ENCODE peak calls at places on chromosomes 5 and 9, in four cellular contexts. One of them, this sample, is unnamed.

GRCh38 chr9:133727277-133727875 is 10.8 kb downstream of the SARDH start:
- DNase-seq in HepG2: no peak
- DNase-seq in K562: no peak
- DNase-seq in GM12878: no peak
- DNase-seq in this sample: no peak

GRCh38 chr5:80185095-80185494 is 70.8 kb downstream of the SERINC5 start:
- DNase-seq in K562: no peak
- DNase-seq in GM12878: no peak
- DNase-seq in HepG2: no peak
- DNase-seq in this sample: no peak

GRCh38 chr9:132439153-132439552 is 29.1 kb downstream of the CFAP77 start:
- DNase-seq in GM12878: no peak
- DNase-seq in K562: no peak
- DNase-seq in HepG2: no peak
- DNase-seq in this sample: no peak

GRCh38 chr9:134632329-134632728 is 9.3 kb upstream of the COL5A1 start:
- DNase-seq in GM12878: no peak
- DNase-seq in HepG2: no peak
- DNase-seq in K562: no peak
- DNase-seq in this sample: peak

GRCh38 chr9:114989600-114990410 is 59.4 kb upstream of the TNFSF8 start:
- DNase-seq in K562: no peak
- DNase-seq in GM12878: peak
- DNase-seq in HepG2: no peak
- DNase-seq in this sample: no peak

GRCh38 chr5:74576941-74577456 is 63.5 kb downstream of the ENC1 start:
- DNase-seq in HepG2: no peak
- DNase-seq in GM12878: peak
- DNase-seq in K562: no peak
- DNase-seq in this sample: no peak

GRCh38 chr5:127754259-127754658 is 51.1 kb downstream of the CCDC192 start:
- DNase-seq in K562: no peak
- DNase-seq in HepG2: no peak
- DNase-seq in GM12878: no peak
- DNase-seq in this sample: no peak

GRCh38 chr5:168553377-168554130 is 24.4 kb downstream of the FBLL1 start:
- DNase-seq in HepG2: no peak
- DNase-seq in K562: no peak
- DNase-seq in GM12878: no peak
- DNase-seq in this sample: no peak

GRCh38 chr5:111165058-111165457 is 59.1 kb upstream of the CAMK4 start:
- DNase-seq in HepG2: no peak
- DNase-seq in GM12878: no peak
- DNase-seq in K562: no peak
- DNase-seq in this sample: no peak

GRCh38 chr9:122453677-122454135 is 24.0 kb downstream of the OR1J1 start:
- DNase-seq in HepG2: no peak
- DNase-seq in K562: no peak
- DNase-seq in GM12878: no peak
- DNase-seq in this sample: no peak

GRCh38 chr5:20166496-20166895 is 178.5 kb upstream of the CDH18 start:
- DNase-seq in HepG2: no peak
- DNase-seq in K562: no peak
- DNase-seq in GM12878: no peak
- DNase-seq in this sample: no peak

GRCh38 chr5:42767491-42768105 is 11.0 kb downstream of the CCDC152 start:
- DNase-seq in HepG2: peak
- DNase-seq in GM12878: no peak
- DNase-seq in K562: peak
- DNase-seq in this sample: no peak

GRCh38 chr5:77945874-77946273 is 169.7 kb upstream of the TBCA start:
- DNase-seq in GM12878: no peak
- DNase-seq in HepG2: no peak
- DNase-seq in K562: no peak
- DNase-seq in this sample: no peak

GRCh38 chr9:128214571-128215490 is 11.7 kb downstream of the DNM1 start:
- DNase-seq in GM12878: no peak
- DNase-seq in K562: peak
- DNase-seq in HepG2: no peak
- DNase-seq in this sample: no peak

GRCh38 chr5:179803651-179804598 is 2.7 kb downstream of the MGAT4B start:
- DNase-seq in GM12878: no peak
- DNase-seq in HepG2: peak
- DNase-seq in K562: peak
- DNase-seq in this sample: no peak

GRCh38 chr5:174645677-174646076 is 78.7 kb upstream of the MSX2 start:
- DNase-seq in K562: no peak
- DNase-seq in GM12878: no peak
- DNase-seq in HepG2: no peak
- DNase-seq in this sample: no peak
- TF ChIP-seq NR2C2 in K562: no peak
- TF ChIP-seq NR2C2 in GM12878: no peak
- TF ChIP-seq NR2C2 in HepG2: no peak
- TF ChIP-seq NR2C2 in this sample: no peak

GRCh38 chr5:154215931-154216330 is 25.4 kb downstream of the GALNT10 start:
- DNase-seq in K562: no peak
- DNase-seq in HepG2: no peak
- DNase-seq in GM12878: no peak
- DNase-seq in this sample: no peak
- TF ChIP-seq NR2C2 in K562: no peak
- TF ChIP-seq NR2C2 in HepG2: no peak
- TF ChIP-seq NR2C2 in GM12878: no peak
- TF ChIP-seq NR2C2 in this sample: no peak

GRCh38 chr9:93634311-93635185 is 58.2 kb downstream of the PHF2 start:
- DNase-seq in GM12878: no peak
- DNase-seq in K562: no peak
- DNase-seq in HepG2: no peak
- DNase-seq in this sample: no peak

GRCh38 chr9:93637886-93638285 is 61.5 kb downstream of the PHF2 start:
- DNase-seq in K562: no peak
- DNase-seq in GM12878: no peak
- DNase-seq in HepG2: no peak
- DNase-seq in this sample: no peak

GRCh38 chr9:93636667-93637066 is 60.3 kb downstream of the PHF2 start:
- DNase-seq in GM12878: no peak
- DNase-seq in K562: no peak
- DNase-seq in HepG2: no peak
- DNase-seq in this sample: no peak

GRCh38 chr9:93635186-93636107 is 59.1 kb downstream of the PHF2 start:
- DNase-seq in GM12878: no peak
- DNase-seq in HepG2: no peak
- DNase-seq in K562: no peak
- DNase-seq in this sample: no peak

GRCh38 chr9:93636172-93636661 is 59.8 kb downstream of the PHF2 start:
- DNase-seq in GM12878: no peak
- DNase-seq in K562: no peak
- DNase-seq in HepG2: no peak
- DNase-seq in this sample: no peak
- TF ChIP-seq NR2C2 in GM12878: no peak
- TF ChIP-seq NR2C2 in K562: no peak
- TF ChIP-seq NR2C2 in HepG2: no peak
- TF ChIP-seq NR2C2 in this sample: no peak

GRCh38 chr5:54390015-54390414 is 65.5 kb upstream of the HSPB3 start:
- DNase-seq in HepG2: no peak
- DNase-seq in GM12878: no peak
- DNase-seq in K562: peak
- DNase-seq in this sample: no peak
- TF ChIP-seq NR2C2 in HepG2: no peak
- TF ChIP-seq NR2C2 in GM12878: no peak
- TF ChIP-seq NR2C2 in K562: no peak
- TF ChIP-seq NR2C2 in this sample: no peak

GRCh38 chr5:50866415-50866814 is 200.0 kb downstream of the PARP8 start:
- DNase-seq in HepG2: no peak
- DNase-seq in GM12878: no peak
- DNase-seq in K562: no peak
- DNase-seq in this sample: no peak

GRCh38 chr5:50867140-50867539 is 200.7 kb downstream of the PARP8 start:
- DNase-seq in GM12878: no peak
- DNase-seq in K562: no peak
- DNase-seq in HepG2: no peak
- DNase-seq in this sample: no peak

GRCh38 chr5:50863771-50864170 is 197.3 kb downstream of the PARP8 start:
- DNase-seq in HepG2: no peak
- DNase-seq in GM12878: no peak
- DNase-seq in K562: no peak
- DNase-seq in this sample: no peak
- TF ChIP-seq NR2C2 in HepG2: no peak
- TF ChIP-seq NR2C2 in GM12878: no peak
- TF ChIP-seq NR2C2 in K562: no peak
- TF ChIP-seq NR2C2 in this sample: no peak

This sample was measured in WTC11.